ENCODE peak calls at places on chromosomes 1 and 21, in five cellular contexts. X is GM23248, H is choroid plexus epithelial cell, R is fibroblast of lung, Z is mesendoderm. Y is an unnamed sample.

GRCh38 chr1:221076467-221076866 is 197.2 kb downstream of the HLX start:
- DNase-seq in H (no peak), Z (no peak), R (no peak), X (peak; percentile 9), Y (no peak)

GRCh38 chr1:156368889-156369684 is at the start of gene RHBG:
- DNase-seq in R (peak; percentile 25), X (peak; percentile 49), Z (peak; percentile 81), H (peak; percentile 30), Y (peak; percentile 54)

GRCh38 chr1:167756760-167757405 is 35.1 kb downstream of the MPZL1 start:
- DNase-seq in Z (no peak), X (no peak), H (peak; percentile 31), R (peak; percentile 60), Y (no peak)

GRCh38 chr1:217471403-217471802 is 159.5 kb downstream of the GPATCH2 start:
- DNase-seq in H (no peak), X (no peak), Z (no peak), R (no peak), Y (no peak)

GRCh38 chr1:240189386-240189989 is 97.8 kb downstream of the FMN2 start:
- DNase-seq in Z (peak; percentile 56), X (peak; percentile 62), R (peak; percentile 29), H (peak; percentile 60), Y (peak; percentile 53)

GRCh38 chr1:225835752-225836151 is 25.8 kb downstream of the EPHX1 start:
- DNase-seq in H (peak; percentile 58), Z (no peak), X (peak; percentile 29), R (peak; percentile 22), Y (no peak)

GRCh38 chr1:96541491-96541890 is 180.1 kb upstream of the PTBP2 start:
- DNase-seq in H (no peak), Z (no peak), R (no peak), X (no peak), Y (no peak)

GRCh38 chr1:8789314-8790214 is 27.9 kb downstream of the RERE start:
- DNase-seq in Z (peak; percentile 71), H (no peak), X (no peak), R (no peak), Y (peak; percentile 54)

GRCh38 chr1:116537439-116537838 is 33.4 kb downstream of the CD58 start:
- DNase-seq in R (peak; percentile 56), X (peak; percentile 54), H (no peak), Z (peak; percentile 18), Y (peak; percentile 100)

GRCh38 chr1:236795757-236796719 is 946 bp downstream of the MTR start:
- DNase-seq in H (peak; percentile 72), R (peak; percentile 61), Z (peak; percentile 18), X (peak; percentile 83), Y (peak; percentile 63)

GRCh38 chr1:93000751-93001175 is 39.5 kb upstream of the DIPK1A start:
- DNase-seq in R (peak; percentile 48), X (no peak), Z (peak; percentile 81), H (peak; percentile 64), Y (peak; percentile 32)

GRCh38 chr1:163035791-163036249 is 33.3 kb upstream of the RGS4 start:
- DNase-seq in H (peak; percentile 84), Z (peak; percentile 29), X (peak; percentile 96), R (peak; percentile 99), Y (peak; percentile 96)

GRCh38 chr1:88061106-88061829 is 622.8 kb upstream of the PKN2 start:
- DNase-seq in H (peak; percentile 82), Z (peak; percentile 86), R (peak; percentile 59), X (peak; percentile 82), Y (peak; percentile 98)

GRCh38 chr1:112083487-112083886 is 94.0 kb upstream of the KCND3 start:
- DNase-seq in X (peak; percentile 39), R (peak; percentile 5), H (peak; percentile 15), Z (peak; percentile 53), Y (peak; percentile 52)

GRCh38 chr1:69077633-69078032 is 490.1 kb upstream of the LRRC7 start:
- DNase-seq in H (no peak), R (no peak), Z (peak; percentile 25), X (no peak), Y (no peak)

GRCh38 chr1:8754993-8755392 is 62.4 kb downstream of the RERE start:
- DNase-seq in R (peak; percentile 47), H (no peak), Z (no peak), X (no peak), Y (no peak)

GRCh38 chr1:30756545-30757195 is 904 bp downstream of the LAPTM5 start:
- DNase-seq in X (peak; percentile 92), H (peak; percentile 73), R (peak; percentile 96), Z (peak; percentile 68), Y (peak; percentile 92)

GRCh38 chr1:172118618-172119017 is 277.3 kb downstream of the DNM3 start:
- DNase-seq in R (no peak), Z (no peak), H (no peak), X (no peak), Y (no peak)

GRCh38 chr1:52469108-52469507 is 64.7 kb downstream of the PRPF38A start:
- DNase-seq in X (no peak), Z (no peak), R (no peak), H (no peak), Y (no peak)

GRCh38 chr21:26809745-26810144 is 35.5 kb downstream of the ADAMTS1 start:
- DNase-seq in X (no peak), R (no peak), Z (no peak), H (no peak), Y (peak; percentile 88)

GRCh38 chr21:36717901-36718465 is 19.1 kb downstream of the SIM2 start:
- DNase-seq in R (no peak), H (no peak), Z (no peak), X (no peak), Y (no peak)

GRCh38 chr1:40421348-40421693 is 29.0 kb upstream of the ZFP69B start:
- DNase-seq in Z (no peak), R (peak; percentile 5), H (no peak), X (no peak), Y (no peak)

GRCh38 chr1:42913426-42914091 is 45.1 kb downstream of the SLC2A1 start:
- DNase-seq in H (peak; percentile 94), R (peak; percentile 68), X (peak; percentile 80), Z (peak; percentile 94), Y (peak; percentile 85)

GRCh38 chr1:245969274-245969673 is 537.8 kb downstream of the SMYD3 start:
- DNase-seq in X (peak; percentile 95), H (peak; percentile 90), R (peak; percentile 98), Z (peak; percentile 10), Y (peak; percentile 57)

GRCh38 chr1:147625274-147625986 is 44.9 kb downstream of the ACP6 start:
- DNase-seq in H (peak; percentile 22), R (no peak), Z (no peak), X (no peak), Y (no peak)

DNA sequence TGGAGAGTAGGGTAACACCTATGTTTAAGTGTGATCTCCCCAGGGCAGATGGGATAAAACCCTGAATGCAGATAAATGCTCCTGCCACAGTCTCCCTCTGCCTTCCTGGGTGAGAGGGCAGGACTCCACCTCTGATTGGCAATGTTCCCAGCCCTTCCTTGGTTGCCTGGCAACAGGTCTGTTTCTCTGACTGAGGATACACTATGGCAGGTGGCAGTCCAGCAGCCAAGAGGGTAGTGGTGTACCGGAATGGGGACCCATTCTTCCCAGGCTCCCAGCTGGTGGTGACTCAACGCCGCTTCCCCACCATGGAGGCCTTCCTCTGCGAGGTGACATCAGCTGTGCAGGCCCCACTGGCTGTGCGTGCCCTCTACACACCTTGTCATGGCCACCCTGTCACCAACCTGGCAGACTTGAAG is at the start of gene DCDC2B:
- DNase-seq in Z (peak; percentile 62), H (peak; percentile 59), X (peak; percentile 29), R (peak; percentile 31), Y (peak; percentile 73)
- H3K4me3 ChIP-seq in Z (no peak within 1 kb of the TSS), H (no peak within 1 kb of the TSS), X (no peak within 1 kb of the TSS), R (no peak within 1 kb of the TSS), Y (no peak within 1 kb of the TSS)

GRCh38 chr1:206693029-206693428 is 8.3 kb downstream of the MAPKAPK2 start:
- DNase-seq in X (peak; percentile 91), H (peak; percentile 77), R (peak; percentile 91), Z (no peak), Y (no peak)
- H3K4me3 ChIP-seq in X (peak overlapping the region; percentile 32), H (no peak overlapping the region), R (no peak overlapping the region), Z (no peak overlapping the region), Y (no peak overlapping the region)

GRCh38 chr1:209819059-209819458 is 8.7 kb upstream of the UTP25 start:
- DNase-seq in R (no peak), Z (no peak), H (no peak), X (no peak), Y (no peak)
- H3K4me3 ChIP-seq in R (no peak overlapping the region), Z (no peak overlapping the region), H (no peak overlapping the region), X (no peak overlapping the region), Y (no peak overlapping the region)

DNA sequence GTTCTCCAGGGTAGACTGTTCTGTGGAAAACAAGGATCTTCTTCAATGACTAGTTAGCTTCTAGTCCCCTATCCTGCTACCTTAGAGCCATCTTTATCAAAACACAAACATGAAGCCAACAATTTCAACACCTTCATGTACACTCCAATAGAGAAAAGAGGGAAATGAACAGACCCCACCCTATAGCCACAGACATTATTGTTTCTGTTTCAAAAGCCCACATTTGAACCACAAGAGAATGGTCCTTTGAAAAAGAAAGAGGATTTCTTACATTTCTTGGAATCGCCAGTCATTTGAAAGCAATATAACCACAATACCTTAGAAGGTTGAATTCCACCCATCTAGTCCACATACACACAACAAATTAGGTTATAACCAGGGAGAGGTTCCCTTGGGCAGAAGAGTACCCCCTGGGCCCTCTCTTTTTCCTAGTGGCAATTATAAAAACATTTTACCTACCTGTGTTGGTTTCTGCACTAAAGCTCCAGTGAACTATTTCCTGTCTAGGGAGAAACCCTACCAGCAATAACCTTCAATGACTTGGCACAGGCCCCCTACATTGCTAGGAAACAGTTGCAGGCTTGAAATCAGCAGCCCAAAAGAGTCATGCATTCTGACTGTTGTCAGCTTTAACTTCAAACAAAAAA is 2.7 kb upstream of the LPGAT1 start:
- DNase-seq in Z (no peak), H (no peak), R (no peak), X (no peak), Y (no peak)
- H3K4me3 ChIP-seq in Z (no peak overlapping the region), H (no peak overlapping the region), R (no peak overlapping the region), X (no peak overlapping the region), Y (no peak overlapping the region)

GRCh38 chr1:200429221-200429751 is 19.4 kb upstream of the ZNF281 start:
- DNase-seq in Z (no peak), R (peak; percentile 88), X (peak; percentile 79), H (peak; percentile 84), Y (no peak)
- H3K4me3 ChIP-seq in Z (no peak overlapping the region), R (no peak overlapping the region), X (no peak overlapping the region), H (no peak overlapping the region), Y (no peak overlapping the region)

GRCh38 chr1:242452573-242452972 is 71.9 kb downstream of the PLD5 start:
- DNase-seq in Z (no peak), H (no peak), X (no peak), R (no peak), Y (no peak)
- H3K4me3 ChIP-seq in Z (no peak overlapping the region), H (no peak overlapping the region), X (no peak overlapping the region), R (no peak overlapping the region), Y (no peak overlapping the region)

DNA sequence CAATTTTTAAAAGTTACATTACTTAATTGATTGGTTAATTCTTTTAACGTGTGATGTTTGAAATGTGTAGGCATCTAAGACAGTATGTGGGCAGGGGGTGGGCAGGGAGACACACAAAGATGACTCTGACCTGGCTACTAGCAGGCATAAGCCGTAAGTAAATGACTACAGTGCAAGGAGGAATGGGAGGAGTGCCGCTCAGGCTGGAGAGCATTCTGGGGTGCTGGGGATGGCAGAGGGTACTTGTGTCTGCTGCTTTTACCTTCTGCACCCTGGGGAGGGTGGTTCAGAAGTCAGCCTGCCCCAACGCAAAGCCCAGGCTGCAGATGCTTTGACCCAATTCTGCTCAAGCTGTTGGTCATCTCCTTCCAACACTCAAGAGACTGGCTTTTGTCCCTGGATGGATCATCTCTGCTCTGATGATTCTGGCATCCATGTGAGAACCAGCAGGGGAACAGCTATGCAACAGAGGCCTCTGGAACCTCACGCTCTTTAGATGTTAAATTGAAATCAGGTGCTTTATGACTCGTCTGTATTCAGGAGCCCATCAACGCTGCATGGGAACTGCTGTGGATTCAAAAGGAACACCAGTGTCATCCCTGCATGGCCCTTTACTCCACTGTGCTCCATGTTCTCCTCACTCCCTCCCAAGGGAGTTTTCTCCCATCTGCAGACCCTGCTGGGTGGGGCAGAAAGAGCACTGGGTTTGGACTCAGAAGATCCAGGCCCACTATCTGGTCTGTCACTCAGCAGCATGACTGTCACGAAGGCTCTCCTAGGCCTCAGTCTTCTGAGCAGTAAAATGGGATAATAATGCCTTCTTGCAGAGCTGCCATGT is 78.8 kb downstream of the FAM78B start:
- DNase-seq in H (no peak), R (no peak), X (no peak), Z (no peak), Y (no peak)
- H3K4me3 ChIP-seq in H (no peak overlapping the region), R (no peak overlapping the region), X (no peak overlapping the region), Z (no peak overlapping the region), Y (no peak overlapping the region)